ENCODE peak calls at places on chromosomes 12 and 14, in six cellular contexts. P is spleen; I is adipocyte; T is stimulated activated CD4-positive, alpha-beta T cell treated with anti-CD3 and anti-CD28 coated beads, Interleukin-15, amount 100 ng/mL, for 1 hour; B is psoas muscle; J is GM13977. N is an unnamed sample.

GRCh38 chr14:81192594-81192993 is 28.2 kb downstream of the GTF2A1 start:
- DNase-seq in B (no peak), P (no peak), T (no peak), I (no peak), J (no peak), N (no peak)

GRCh38 chr14:57069702-57070101 is 199.0 kb downstream of the EXOC5 start:
- DNase-seq in T (no peak), P (no peak), B (no peak), I (no peak), J (no peak), N (no peak)

GRCh38 chr14:93010543-93011541 is 87.9 kb downstream of the CHGA start:
- DNase-seq in P (no peak), J (no peak), B (no peak), T (no peak), I (no peak), N (no peak)

GRCh38 chr12:42854208-42854607 is 264.7 kb upstream of the PRICKLE1 start:
- DNase-seq in P (no peak), B (no peak), J (no peak), T (no peak), I (no peak), N (no peak)

GRCh38 chr12:58924652-58925051 is 4.3 kb upstream of the LRIG3 start:
- DNase-seq in J (no peak), B (no peak), T (no peak), I (no peak), P (no peak), N (no peak)

GRCh38 chr14:104996032-104996431 is 10.4 kb downstream of the CLBA1 start:
- DNase-seq in B (no peak), T (no peak), I (no peak), J (no peak), P (no peak), N (no peak)

GRCh38 chr12:52906049-52906645 is 1.3 kb upstream of the KRT8 start:
- DNase-seq in T (no peak), J (no peak), B (no peak), I (no peak), P (no peak), N (no peak)

GRCh38 chr12:7321624-7322023 is 17.8 kb downstream of the ACSM4 start:
- DNase-seq in B (no peak), P (no peak), I (no peak), J (no peak), T (no peak), N (no peak)

GRCh38 chr14:56751471-56751870 is 58.8 kb downstream of the OTX2 start:
- DNase-seq in T (no peak), I (no peak), J (no peak), P (no peak), B (no peak), N (no peak)

GRCh38 chr14:34035934-34036250 is 85.0 kb upstream of the EGLN3 start:
- DNase-seq in I (no peak), P (no peak), J (no peak), T (no peak), B (no peak), N (no peak)

GRCh38 chr12:71469235-71469873 is 29.8 kb downstream of the LGR5 start:
- DNase-seq in I (peak; percentile 41), B (peak; percentile 21), T (no peak), J (no peak), P (no peak), N (peak; percentile 85)

GRCh38 chr12:109873653-109874052 is 6.7 kb downstream of the GLTP start:
- DNase-seq in I (peak; percentile 35), P (no peak), B (no peak), J (no peak), T (no peak), N (no peak)

GRCh38 chr12:26429070-26429691 is 233.8 kb downstream of the SSPN start:
- DNase-seq in B (no peak), J (no peak), P (no peak), I (no peak), T (no peak), N (no peak)

GRCh38 chr14:75422169-75422568 is 5.7 kb upstream of the JDP2 start:
- DNase-seq in B (no peak), I (peak; percentile 38), P (no peak), T (no peak), J (no peak), N (no peak)

GRCh38 chr14:23122086-23122485 is 3.0 kb upstream of the CEBPE start:
- DNase-seq in J (no peak), P (peak; percentile 40), I (no peak), B (no peak), T (no peak), N (no peak)